ENCODE peak calls at places on chromosomes 3 and 15, in eight cellular contexts. O, I, C, V, Z, E, S and Y are unnamed samples.
A peak's percentile ranks its signal among the peaks of the same experiment; 100 is the strongest.

GRCh38 chr3:157549498-157549897 is 46.3 kb upstream of the VEPH1 start:
- DNase-seq in O (no peak), I (no peak), C (no peak), V (no peak), Z (no peak), E (no peak), S (no peak), Y (no peak)

GRCh38 chr3:110318108-110318507 is 753.5 kb upstream of the NECTIN3 start:
- DNase-seq in O (no peak), I (no peak), C (no peak), V (no peak), Z (no peak), E (peak; percentile 43), S (no peak), Y (no peak)

GRCh38 chr15:25176616-25176923 is 221.8 kb downstream of the SNRPN start:
- DNase-seq in O (peak; percentile 46), I (peak; percentile 17), C (no peak), V (peak; percentile 34), Z (no peak), E (no peak), S (peak; percentile 37), Y (no peak)

GRCh38 chr3:48756640-48757039 is 39.6 kb upstream of the IP6K2 start:
- DNase-seq in O (no peak), I (no peak), C (no peak), V (no peak), Z (no peak), E (no peak), S (no peak), Y (no peak)

GRCh38 chr15:65208656-65209055 is 2.6 kb downstream of the CILP start:
- DNase-seq in O (peak; percentile 24), I (no peak), C (no peak), V (no peak), Z (no peak), E (no peak), S (no peak), Y (no peak)

GRCh38 chr15:85580914-85581313 is 200.5 kb downstream of the AKAP13 start:
- DNase-seq in O (no peak), I (peak; percentile 83), C (peak; percentile 73), V (no peak), Z (peak; percentile 25), E (no peak), S (no peak), Y (peak; percentile 19)

GRCh38 chr3:73868688-73869315 is 244.1 kb upstream of the PDZRN3 start:
- DNase-seq in O (no peak), I (peak; percentile 41), C (no peak), V (no peak), Z (no peak), E (peak; percentile 38), S (no peak), Y (no peak)

GRCh38 chr3:4340411-4341335 is 37.5 kb downstream of the SETMAR start:
- DNase-seq in O (no peak), I (no peak), C (no peak), V (no peak), Z (no peak), E (no peak), S (no peak), Y (no peak)

GRCh38 chr3:72665103-72665502 is 183.1 kb downstream of the SHQ1 start:
- DNase-seq in O (no peak), I (no peak), C (no peak), V (no peak), Z (no peak), E (no peak), S (no peak), Y (no peak)

GRCh38 chr3:106421928-106422327 is 553.1 kb upstream of the CBLB start:
- DNase-seq in O (no peak), I (no peak), C (no peak), V (no peak), Z (no peak), E (peak; percentile 47), S (no peak), Y (no peak)

GRCh38 chr3:57974796-57975388 is 33.3 kb upstream of the FLNB start:
- DNase-seq in O (peak; percentile 74), I (no peak), C (no peak), V (no peak), Z (no peak), E (peak; percentile 98), S (no peak), Y (no peak)

GRCh38 chr3:106826861-106827311 is 550.4 kb upstream of the CCDC54 start:
- DNase-seq in O (no peak), I (no peak), C (no peak), V (no peak), Z (no peak), E (no peak), S (no peak), Y (no peak)

GRCh38 chr3:152448091-152448490 is 179.4 kb downstream of the MBNL1 start:
- DNase-seq in O (no peak), I (no peak), C (no peak), V (no peak), Z (no peak), E (no peak), S (no peak), Y (no peak)

GRCh38 chr15:36372968-36373367 is 206.5 kb upstream of the CDIN1 start:
- DNase-seq in O (no peak), I (no peak), C (no peak), V (no peak), Z (no peak), E (no peak), S (no peak), Y (no peak)

GRCh38 chr15:80068578-80068977 is 9.1 kb downstream of the ZFAND6 start:
- DNase-seq in O (no peak), I (no peak), C (no peak), V (no peak), Z (no peak), E (peak; percentile 54), S (no peak), Y (no peak)

GRCh38 chr3:126850370-126851085 is 132.4 kb upstream of the PLXNA1 start:
- DNase-seq in O (no peak), I (no peak), C (peak; percentile 67), V (peak; percentile 57), Z (no peak), E (peak; percentile 78), S (no peak), Y (no peak)

GRCh38 chr3:161265916-161266571 is 44.9 kb downstream of the NMD3 start:
- DNase-seq in O (no peak), I (no peak), C (no peak), V (no peak), Z (no peak), E (peak; percentile 17), S (no peak), Y (no peak)

GRCh38 chr3:151890721-151891141 is 17.3 kb downstream of the SUCNR1 start:
- DNase-seq in O (no peak), I (no peak), C (no peak), V (no peak), Z (peak; percentile 1), E (no peak), S (no peak), Y (no peak)

GRCh38 chr15:68615301-68615700 is 36.5 kb downstream of the CORO2B start:
- DNase-seq in O (no peak), I (no peak), C (no peak), V (no peak), Z (no peak), E (no peak), S (no peak), Y (no peak)

GRCh38 chr15:68610825-68611224 is 32.0 kb downstream of the CORO2B start:
- DNase-seq in O (no peak), I (no peak), C (no peak), V (no peak), Z (no peak), E (no peak), S (no peak), Y (no peak)

GRCh38 chr15:68612533-68612932 is 33.7 kb downstream of the CORO2B start:
- DNase-seq in O (no peak), I (no peak), C (no peak), V (no peak), Z (no peak), E (no peak), S (no peak), Y (no peak)

GRCh38 chr15:68614621-68615035 is 35.8 kb downstream of the CORO2B start:
- DNase-seq in O (no peak), I (no peak), C (no peak), V (no peak), Z (no peak), E (no peak), S (no peak), Y (no peak)

GRCh38 chr15:68612979-68613740 is 34.4 kb downstream of the CORO2B start:
- DNase-seq in O (no peak), I (no peak), C (no peak), V (no peak), Z (no peak), E (peak; percentile 35), S (no peak), Y (no peak)
- H3K4me3 ChIP-seq in O (no peak overlapping the region), I (no peak overlapping the region), C (no peak overlapping the region), V (no peak overlapping the region), Z (no peak overlapping the region), E (no peak overlapping the region), S (no peak overlapping the region), Y (no peak overlapping the region)

DNA sequence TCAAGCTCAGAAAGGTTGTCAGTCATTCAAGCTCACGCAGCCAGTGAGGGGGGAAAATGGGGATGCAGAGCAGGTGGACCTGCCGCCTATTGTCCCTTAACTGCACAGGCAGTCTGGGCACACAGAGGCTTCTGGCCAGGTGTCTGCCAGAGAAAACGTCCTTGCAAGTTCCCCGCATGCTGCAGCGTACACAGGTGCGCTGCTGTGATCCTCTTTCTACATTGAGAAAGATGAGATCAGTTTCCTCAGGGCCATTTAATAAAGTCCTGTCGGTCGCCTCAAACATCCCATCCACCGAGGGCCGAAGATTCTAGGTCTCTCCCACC is 445 bp upstream of the TSEN2 start:
- DNase-seq in O (no peak), I (no peak), C (no peak), V (no peak), Z (no peak), E (no peak), S (no peak), Y (no peak)
- H3K27ac ChIP-seq in O (no peak overlapping the region), I (peak overlapping the region; percentile 62), C (peak overlapping the region; percentile 65), V (peak overlapping the region; percentile 38), Z (peak overlapping the region; percentile 91), E (no peak overlapping the region), S (no peak overlapping the region), Y (peak overlapping the region; percentile 76)

DNA sequence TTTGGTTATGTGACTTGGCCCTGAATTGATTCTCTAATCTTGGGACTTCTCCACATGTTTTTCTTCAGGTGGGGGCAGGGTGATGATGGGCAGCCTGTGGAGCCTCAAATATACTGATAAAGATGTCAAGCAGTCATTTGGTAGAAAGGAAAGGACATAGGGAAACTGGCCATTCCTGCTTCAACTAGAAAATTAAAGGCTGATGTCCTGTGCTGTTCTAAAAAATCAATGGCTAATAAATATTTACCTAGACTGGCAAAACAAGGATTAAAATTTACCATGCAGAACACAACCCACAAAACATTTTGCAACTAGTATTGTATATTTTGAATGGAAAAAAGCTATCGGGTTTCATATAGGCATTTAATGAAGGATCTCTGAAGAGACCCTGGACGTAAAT is 133.7 kb downstream of the GADL1 start:
- DNase-seq in O (no peak), I (no peak), C (no peak), V (no peak), Z (no peak), E (no peak), S (no peak), Y (no peak)
- H3K4me1 ChIP-seq in O (no peaks in the 10 kb centered on the region), I (no peaks in the 10 kb centered on the region), C (no peaks in the 10 kb centered on the region), V (no peaks in the 10 kb centered on the region), Z (no peaks in the 10 kb centered on the region), E (no peaks in the 10 kb centered on the region), S (no peaks in the 10 kb centered on the region), Y (no peaks in the 10 kb centered on the region)

GRCh38 chr3:125120370-125121122 is 64.7 kb upstream of the HEG1 start:
- DNase-seq in O (no peak), I (no peak), C (no peak), V (no peak), Z (no peak), E (no peak), S (no peak), Y (no peak)
- H3K4me3 ChIP-seq in O (no peak overlapping the region), I (no peak overlapping the region), C (no peak overlapping the region), V (no peak overlapping the region), Z (no peak overlapping the region), E (no peak overlapping the region), S (no peak overlapping the region), Y (no peak overlapping the region)

GRCh38 chr3:134708671-134709070 is 57.8 kb upstream of the KY start:
- DNase-seq in O (no peak), I (no peak), C (no peak), V (peak; percentile 13), Z (no peak), E (peak; percentile 67), S (no peak), Y (no peak)
- H3K27ac ChIP-seq in O (no peak overlapping the region), I (no peak overlapping the region), C (no peak overlapping the region), V (no peak overlapping the region), Z (no peak overlapping the region), E (no peak overlapping the region), S (no peak overlapping the region), Y (no peak overlapping the region)